ENCODE peak calls at places on chromosomes 11 and 22, in ten cellular contexts. One of them, this sample, is unnamed.

GRCh38 chr22:47624277-47625012 is 862.0 kb downstream of the TBC1D22A start:
- DNase-seq in mesenchymal stem cell: no peak
- DNase-seq in aorta: no peak
- DNase-seq in PC-3: no peak
- DNase-seq in substantia nigra: no peak
- DNase-seq in colonic mucosa: no peak
- DNase-seq in left ventricle myocardium inferior: no peak
- DNase-seq in brain microvascular endothelial cell: no peak
- DNase-seq in heart right ventricle: no peak
- DNase-seq in sigmoid colon: peak
- DNase-seq in this sample: no peak

GRCh38 chr11:103395612-103396011 is 286.4 kb downstream of the DYNC2H1 start:
- DNase-seq in mesenchymal stem cell: peak
- DNase-seq in aorta: no peak
- DNase-seq in PC-3: peak
- DNase-seq in substantia nigra: no peak
- DNase-seq in colonic mucosa: no peak
- DNase-seq in left ventricle myocardium inferior: no peak
- DNase-seq in brain microvascular endothelial cell: peak
- DNase-seq in heart right ventricle: no peak
- DNase-seq in sigmoid colon: no peak
- DNase-seq in this sample: no peak

GRCh38 chr22:40419718-40420117 is 49.3 kb downstream of the SGSM3 start:
- DNase-seq in mesenchymal stem cell: no peak
- DNase-seq in aorta: no peak
- DNase-seq in PC-3: no peak
- DNase-seq in substantia nigra: no peak
- DNase-seq in colonic mucosa: no peak
- DNase-seq in left ventricle myocardium inferior: peak
- DNase-seq in brain microvascular endothelial cell: no peak
- DNase-seq in heart right ventricle: no peak
- DNase-seq in sigmoid colon: no peak
- DNase-seq in this sample: no peak

GRCh38 chr22:32144875-32145274 is 14.2 kb downstream of the C22orf42 start:
- DNase-seq in mesenchymal stem cell: no peak
- DNase-seq in aorta: no peak
- DNase-seq in PC-3: no peak
- DNase-seq in substantia nigra: no peak
- DNase-seq in colonic mucosa: no peak
- DNase-seq in left ventricle myocardium inferior: no peak
- DNase-seq in brain microvascular endothelial cell: no peak
- DNase-seq in heart right ventricle: no peak
- DNase-seq in sigmoid colon: no peak
- DNase-seq in this sample: no peak

GRCh38 chr22:22348127-22348814 is 103.7 kb downstream of the VPREB1 start:
- DNase-seq in mesenchymal stem cell: peak
- DNase-seq in aorta: no peak
- DNase-seq in PC-3: peak
- DNase-seq in substantia nigra: peak
- DNase-seq in colonic mucosa: no peak
- DNase-seq in left ventricle myocardium inferior: no peak
- DNase-seq in brain microvascular endothelial cell: no peak
- DNase-seq in heart right ventricle: no peak
- DNase-seq in sigmoid colon: no peak
- DNase-seq in this sample: peak

GRCh38 chr11:9574806-9575530 is 1.5 kb downstream of the WEE1 start:
- DNase-seq in mesenchymal stem cell: peak
- DNase-seq in aorta: peak
- DNase-seq in PC-3: peak
- DNase-seq in substantia nigra: no peak
- DNase-seq in colonic mucosa: peak
- DNase-seq in left ventricle myocardium inferior: peak
- DNase-seq in brain microvascular endothelial cell: peak
- DNase-seq in heart right ventricle: peak
- DNase-seq in sigmoid colon: peak
- DNase-seq in this sample: no peak

GRCh38 chr22:30968015-30968923 is at the start of gene MORC2:
- DNase-seq in mesenchymal stem cell: no peak
- DNase-seq in aorta: no peak
- DNase-seq in PC-3: peak
- DNase-seq in substantia nigra: peak
- DNase-seq in colonic mucosa: peak
- DNase-seq in left ventricle myocardium inferior: no peak
- DNase-seq in brain microvascular endothelial cell: no peak
- DNase-seq in heart right ventricle: no peak
- DNase-seq in sigmoid colon: peak
- DNase-seq in this sample: no peak

GRCh38 chr11:33417121-33417520 is 159.9 kb downstream of the HIPK3 start:
- DNase-seq in mesenchymal stem cell: no peak
- DNase-seq in aorta: no peak
- DNase-seq in PC-3: no peak
- DNase-seq in substantia nigra: no peak
- DNase-seq in colonic mucosa: no peak
- DNase-seq in left ventricle myocardium inferior: no peak
- DNase-seq in brain microvascular endothelial cell: no peak
- DNase-seq in heart right ventricle: no peak
- DNase-seq in sigmoid colon: no peak
- DNase-seq in this sample: no peak

GRCh38 chr11:74283580-74284180 is 27.8 kb downstream of the P4HA3 start:
- DNase-seq in mesenchymal stem cell: no peak
- DNase-seq in aorta: no peak
- DNase-seq in PC-3: peak
- DNase-seq in substantia nigra: no peak
- DNase-seq in colonic mucosa: no peak
- DNase-seq in left ventricle myocardium inferior: no peak
- DNase-seq in brain microvascular endothelial cell: no peak
- DNase-seq in heart right ventricle: no peak
- DNase-seq in sigmoid colon: no peak
- DNase-seq in this sample: no peak

GRCh38 chr22:33110562-33111163 is 52.5 kb upstream of the SYN3 start:
- DNase-seq in mesenchymal stem cell: no peak
- DNase-seq in aorta: no peak
- DNase-seq in PC-3: peak
- DNase-seq in substantia nigra: no peak
- DNase-seq in colonic mucosa: no peak
- DNase-seq in left ventricle myocardium inferior: no peak
- DNase-seq in brain microvascular endothelial cell: no peak
- DNase-seq in heart right ventricle: no peak
- DNase-seq in sigmoid colon: no peak
- DNase-seq in this sample: no peak

GRCh38 chr11:116164843-116165242 is 607.9 kb downstream of the BUD13 start:
- DNase-seq in mesenchymal stem cell: no peak
- DNase-seq in aorta: no peak
- DNase-seq in PC-3: no peak
- DNase-seq in substantia nigra: no peak
- DNase-seq in colonic mucosa: no peak
- DNase-seq in left ventricle myocardium inferior: no peak
- DNase-seq in brain microvascular endothelial cell: no peak
- DNase-seq in heart right ventricle: no peak
- DNase-seq in sigmoid colon: no peak
- DNase-seq in this sample: no peak

GRCh38 chr22:39773976-39774539 is 119.5 kb downstream of the ENTHD1 start:
- DNase-seq in mesenchymal stem cell: peak
- DNase-seq in aorta: no peak
- DNase-seq in PC-3: peak
- DNase-seq in substantia nigra: no peak
- DNase-seq in colonic mucosa: peak
- DNase-seq in left ventricle myocardium inferior: no peak
- DNase-seq in brain microvascular endothelial cell: no peak
- DNase-seq in heart right ventricle: no peak
- DNase-seq in sigmoid colon: no peak
- DNase-seq in this sample: no peak

GRCh38 chr11:134425816-134426536 is 13.9 kb upstream of the B3GAT1 start:
- DNase-seq in mesenchymal stem cell: no peak
- DNase-seq in aorta: no peak
- DNase-seq in PC-3: no peak
- DNase-seq in substantia nigra: peak
- DNase-seq in colonic mucosa: no peak
- DNase-seq in left ventricle myocardium inferior: no peak
- DNase-seq in brain microvascular endothelial cell: no peak
- DNase-seq in heart right ventricle: no peak
- DNase-seq in sigmoid colon: no peak
- DNase-seq in this sample: no peak

GRCh38 chr11:33874910-33875490 is 16.9 kb downstream of the LMO2 start:
- DNase-seq in mesenchymal stem cell: no peak
- DNase-seq in aorta: no peak
- DNase-seq in PC-3: no peak
- DNase-seq in substantia nigra: no peak
- DNase-seq in colonic mucosa: no peak
- DNase-seq in left ventricle myocardium inferior: no peak
- DNase-seq in brain microvascular endothelial cell: no peak
- DNase-seq in heart right ventricle: no peak
- DNase-seq in sigmoid colon: no peak
- DNase-seq in this sample: peak

GRCh38 chr22:49049691-49050090 is 778.0 kb downstream of the BRD1 start:
- DNase-seq in mesenchymal stem cell: no peak
- DNase-seq in aorta: no peak
- DNase-seq in PC-3: no peak
- DNase-seq in substantia nigra: no peak
- DNase-seq in colonic mucosa: no peak
- DNase-seq in left ventricle myocardium inferior: no peak
- DNase-seq in brain microvascular endothelial cell: no peak
- DNase-seq in heart right ventricle: no peak
- DNase-seq in sigmoid colon: no peak
- DNase-seq in this sample: no peak

GRCh38 chr22:37213941-37214340 is 1.7 kb upstream of the SSTR3 start:
- DNase-seq in mesenchymal stem cell: no peak
- DNase-seq in aorta: peak
- DNase-seq in PC-3: no peak
- DNase-seq in substantia nigra: no peak
- DNase-seq in colonic mucosa: no peak
- DNase-seq in left ventricle myocardium inferior: no peak
- DNase-seq in brain microvascular endothelial cell: no peak
- DNase-seq in heart right ventricle: no peak
- DNase-seq in sigmoid colon: no peak
- DNase-seq in this sample: no peak

GRCh38 chr11:68122936-68123539 is 1.9 kb upstream of the CHKA start:
- DNase-seq in mesenchymal stem cell: no peak
- DNase-seq in aorta: no peak
- DNase-seq in PC-3: peak
- DNase-seq in substantia nigra: no peak
- DNase-seq in colonic mucosa: peak
- DNase-seq in left ventricle myocardium inferior: peak
- DNase-seq in brain microvascular endothelial cell: no peak
- DNase-seq in heart right ventricle: no peak
- DNase-seq in sigmoid colon: no peak
- DNase-seq in this sample: no peak

GRCh38 chr11:93248602-93249001 is 50.8 kb upstream of the SLC36A4 start:
- DNase-seq in mesenchymal stem cell: peak
- DNase-seq in aorta: no peak
- DNase-seq in PC-3: peak
- DNase-seq in substantia nigra: no peak
- DNase-seq in colonic mucosa: no peak
- DNase-seq in left ventricle myocardium inferior: no peak
- DNase-seq in brain microvascular endothelial cell: no peak
- DNase-seq in heart right ventricle: no peak
- DNase-seq in sigmoid colon: no peak
- DNase-seq in this sample: no peak

DNA sequence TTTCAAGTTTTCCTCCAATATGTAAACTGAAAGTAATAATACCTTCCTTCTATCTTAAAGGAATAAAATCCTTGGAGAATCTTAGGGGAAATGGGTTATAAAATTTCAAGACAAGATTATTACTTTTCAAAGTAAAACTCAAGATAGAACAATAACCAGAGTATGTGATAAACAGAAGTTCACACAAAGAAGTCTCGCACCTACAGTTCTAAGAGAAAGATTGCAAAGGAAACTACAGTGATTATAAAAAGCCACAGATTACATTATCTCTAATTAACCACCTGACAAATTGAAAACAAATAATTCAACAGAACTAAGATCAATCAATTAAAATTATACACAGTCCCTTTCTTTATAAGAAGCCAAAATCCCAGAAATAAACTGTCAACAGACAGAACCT is 34.0 kb downstream of the AMBRA1 start:
- DNase-seq in mesenchymal stem cell: no peak
- DNase-seq in aorta: no peak
- DNase-seq in PC-3: no peak
- DNase-seq in substantia nigra: no peak
- DNase-seq in colonic mucosa: no peak
- DNase-seq in left ventricle myocardium inferior: no peak
- DNase-seq in brain microvascular endothelial cell: no peak
- DNase-seq in heart right ventricle: no peak
- DNase-seq in sigmoid colon: no peak
- DNase-seq in this sample: no peak
- H3K27ac ChIP-seq in mesenchymal stem cell: no peak
- H3K27ac ChIP-seq in aorta: no peak
- H3K27ac ChIP-seq in PC-3: no peak
- H3K27ac ChIP-seq in substantia nigra: peak
- H3K27ac ChIP-seq in colonic mucosa: peak
- H3K27ac ChIP-seq in left ventricle myocardium inferior: peak
- H3K27ac ChIP-seq in brain microvascular endothelial cell: no peak
- H3K27ac ChIP-seq in heart right ventricle: no peak
- H3K27ac ChIP-seq in sigmoid colon: peak
- H3K27ac ChIP-seq in this sample: no peak

DNA sequence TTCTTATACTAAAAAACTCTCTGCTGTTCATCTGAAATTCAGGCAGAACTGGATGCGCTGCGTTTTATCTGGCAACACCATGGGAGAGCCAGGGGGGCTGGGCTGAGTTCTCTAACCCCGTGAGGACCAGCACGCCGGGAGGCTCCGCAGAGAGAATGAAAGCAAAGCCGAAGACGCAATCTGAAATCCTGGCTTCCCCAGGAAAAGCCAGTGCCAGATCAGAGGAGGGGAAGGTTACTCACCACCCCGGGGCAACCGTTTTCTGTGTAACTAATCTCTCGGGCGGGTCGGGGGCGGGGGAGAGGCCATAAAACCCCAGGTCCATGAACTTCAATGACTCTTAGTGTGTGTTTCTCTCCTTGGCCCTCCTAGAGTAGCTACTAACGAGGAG is 99.4 kb downstream of the SHANK2 start:
- DNase-seq in mesenchymal stem cell: peak
- DNase-seq in aorta: no peak
- DNase-seq in PC-3: peak
- DNase-seq in substantia nigra: no peak
- DNase-seq in colonic mucosa: peak
- DNase-seq in left ventricle myocardium inferior: no peak
- DNase-seq in brain microvascular endothelial cell: no peak
- DNase-seq in heart right ventricle: no peak
- DNase-seq in sigmoid colon: peak
- DNase-seq in this sample: no peak
- H3K27ac ChIP-seq in mesenchymal stem cell: no peak
- H3K27ac ChIP-seq in aorta: no peak
- H3K27ac ChIP-seq in PC-3: peak
- H3K27ac ChIP-seq in substantia nigra: no peak
- H3K27ac ChIP-seq in colonic mucosa: no peak
- H3K27ac ChIP-seq in left ventricle myocardium inferior: no peak
- H3K27ac ChIP-seq in brain microvascular endothelial cell: no peak
- H3K27ac ChIP-seq in heart right ventricle: no peak
- H3K27ac ChIP-seq in sigmoid colon: no peak
- H3K27ac ChIP-seq in this sample: no peak

GRCh38 chr22:17218341-17218740 is 894 bp downstream of the ADA2 start:
- DNase-seq in mesenchymal stem cell: no peak
- DNase-seq in aorta: no peak
- DNase-seq in PC-3: no peak
- DNase-seq in substantia nigra: no peak
- DNase-seq in colonic mucosa: no peak
- DNase-seq in left ventricle myocardium inferior: no peak
- DNase-seq in brain microvascular endothelial cell: no peak
- DNase-seq in heart right ventricle: no peak
- DNase-seq in sigmoid colon: no peak
- DNase-seq in this sample: no peak
- H3K27ac ChIP-seq in mesenchymal stem cell: no peak
- H3K27ac ChIP-seq in aorta: no peak
- H3K27ac ChIP-seq in PC-3: no peak
- H3K27ac ChIP-seq in substantia nigra: no peak
- H3K27ac ChIP-seq in colonic mucosa: peak
- H3K27ac ChIP-seq in left ventricle myocardium inferior: no peak
- H3K27ac ChIP-seq in brain microvascular endothelial cell: no peak
- H3K27ac ChIP-seq in heart right ventricle: no peak
- H3K27ac ChIP-seq in sigmoid colon: no peak
- H3K27ac ChIP-seq in this sample: no peak

GRCh38 chr11:120597250-120597649 is 85.7 kb downstream of the GRIK4 start:
- DNase-seq in mesenchymal stem cell: no peak
- DNase-seq in aorta: no peak
- DNase-seq in PC-3: no peak
- DNase-seq in substantia nigra: no peak
- DNase-seq in colonic mucosa: no peak
- DNase-seq in left ventricle myocardium inferior: no peak
- DNase-seq in brain microvascular endothelial cell: no peak
- DNase-seq in heart right ventricle: no peak
- DNase-seq in sigmoid colon: no peak
- DNase-seq in this sample: no peak
- H3K27ac ChIP-seq in mesenchymal stem cell: no peak
- H3K27ac ChIP-seq in aorta: no peak
- H3K27ac ChIP-seq in PC-3: no peak
- H3K27ac ChIP-seq in substantia nigra: no peak
- H3K27ac ChIP-seq in colonic mucosa: no peak
- H3K27ac ChIP-seq in left ventricle myocardium inferior: no peak
- H3K27ac ChIP-seq in brain microvascular endothelial cell: no peak
- H3K27ac ChIP-seq in heart right ventricle: no peak
- H3K27ac ChIP-seq in sigmoid colon: no peak
- H3K27ac ChIP-seq in this sample: peak